ENCODE peak calls at places on chromosomes 11 and 22, in seven cellular contexts. One of them, this sample, is unnamed.

GRCh38 chr11:71214553-71215371 is 37.6 kb downstream of the SHANK2 start:
- DNase-seq in HEK293T: no peak
- DNase-seq in cardiac fibroblast: no peak
- DNase-seq in GM12865: no peak
- DNase-seq in DMS153: no peak
- DNase-seq in stimulated activated CD8-positive, alpha-beta memory T cell treated with anti-CD3 and anti-CD28 coated beads, Interleukin-15, amount 100 ng/mL, for 24 hours: no peak
- DNase-seq in CD4-positive, CD25-positive, alpha-beta regulatory T cell: no peak
- DNase-seq in this sample: no peak

GRCh38 chr11:111602865-111603632 is 800 bp downstream of the SIK2 start:
- DNase-seq in HEK293T: peak
- DNase-seq in cardiac fibroblast: peak
- DNase-seq in GM12865: peak
- DNase-seq in DMS153: no peak
- DNase-seq in stimulated activated CD8-positive, alpha-beta memory T cell treated with anti-CD3 and anti-CD28 coated beads, Interleukin-15, amount 100 ng/mL, for 24 hours: no peak
- DNase-seq in CD4-positive, CD25-positive, alpha-beta regulatory T cell: peak
- DNase-seq in this sample: peak

GRCh38 chr22:35930933-35931332 is 97.7 kb downstream of the RBFOX2 start:
- DNase-seq in HEK293T: peak
- DNase-seq in cardiac fibroblast: peak
- DNase-seq in GM12865: peak
- DNase-seq in DMS153: peak
- DNase-seq in stimulated activated CD8-positive, alpha-beta memory T cell treated with anti-CD3 and anti-CD28 coated beads, Interleukin-15, amount 100 ng/mL, for 24 hours: no peak
- DNase-seq in CD4-positive, CD25-positive, alpha-beta regulatory T cell: peak
- DNase-seq in this sample: peak

GRCh38 chr11:65648997-65649491 is 11.1 kb downstream of the SIPA1 start:
- DNase-seq in HEK293T: no peak
- DNase-seq in cardiac fibroblast: no peak
- DNase-seq in GM12865: no peak
- DNase-seq in DMS153: no peak
- DNase-seq in stimulated activated CD8-positive, alpha-beta memory T cell treated with anti-CD3 and anti-CD28 coated beads, Interleukin-15, amount 100 ng/mL, for 24 hours: no peak
- DNase-seq in CD4-positive, CD25-positive, alpha-beta regulatory T cell: no peak
- DNase-seq in this sample: no peak

GRCh38 chr22:20205964-20206708 is 55.3 kb upstream of the CCDC188 start:
- DNase-seq in HEK293T: peak
- DNase-seq in cardiac fibroblast: peak
- DNase-seq in GM12865: peak
- DNase-seq in DMS153: peak
- DNase-seq in stimulated activated CD8-positive, alpha-beta memory T cell treated with anti-CD3 and anti-CD28 coated beads, Interleukin-15, amount 100 ng/mL, for 24 hours: peak
- DNase-seq in CD4-positive, CD25-positive, alpha-beta regulatory T cell: peak
- DNase-seq in this sample: peak

GRCh38 chr11:8352852-8353505 is 89.3 kb upstream of the LMO1 start:
- DNase-seq in HEK293T: no peak
- DNase-seq in cardiac fibroblast: no peak
- DNase-seq in GM12865: no peak
- DNase-seq in DMS153: no peak
- DNase-seq in stimulated activated CD8-positive, alpha-beta memory T cell treated with anti-CD3 and anti-CD28 coated beads, Interleukin-15, amount 100 ng/mL, for 24 hours: no peak
- DNase-seq in CD4-positive, CD25-positive, alpha-beta regulatory T cell: no peak
- DNase-seq in this sample: no peak

GRCh38 chr22:46057206-46057605 is 80.2 kb upstream of the WNT7B start:
- DNase-seq in HEK293T: no peak
- DNase-seq in cardiac fibroblast: no peak
- DNase-seq in GM12865: no peak
- DNase-seq in DMS153: no peak
- DNase-seq in stimulated activated CD8-positive, alpha-beta memory T cell treated with anti-CD3 and anti-CD28 coated beads, Interleukin-15, amount 100 ng/mL, for 24 hours: no peak
- DNase-seq in CD4-positive, CD25-positive, alpha-beta regulatory T cell: no peak
- DNase-seq in this sample: no peak

GRCh38 chr11:130904380-130904779 is 11.9 kb downstream of the SNX19 start:
- DNase-seq in HEK293T: peak
- DNase-seq in cardiac fibroblast: no peak
- DNase-seq in GM12865: no peak
- DNase-seq in DMS153: no peak
- DNase-seq in stimulated activated CD8-positive, alpha-beta memory T cell treated with anti-CD3 and anti-CD28 coated beads, Interleukin-15, amount 100 ng/mL, for 24 hours: no peak
- DNase-seq in CD4-positive, CD25-positive, alpha-beta regulatory T cell: no peak
- DNase-seq in this sample: no peak

GRCh38 chr11:75475767-75476650 is 43.0 kb upstream of the KLHL35 start:
- DNase-seq in HEK293T: no peak
- DNase-seq in cardiac fibroblast: peak
- DNase-seq in GM12865: peak
- DNase-seq in DMS153: peak
- DNase-seq in stimulated activated CD8-positive, alpha-beta memory T cell treated with anti-CD3 and anti-CD28 coated beads, Interleukin-15, amount 100 ng/mL, for 24 hours: no peak
- DNase-seq in CD4-positive, CD25-positive, alpha-beta regulatory T cell: peak
- DNase-seq in this sample: peak

GRCh38 chr11:15213471-15214231 is 98.9 kb downstream of the INSC start:
- DNase-seq in HEK293T: no peak
- DNase-seq in cardiac fibroblast: no peak
- DNase-seq in GM12865: no peak
- DNase-seq in DMS153: no peak
- DNase-seq in stimulated activated CD8-positive, alpha-beta memory T cell treated with anti-CD3 and anti-CD28 coated beads, Interleukin-15, amount 100 ng/mL, for 24 hours: no peak
- DNase-seq in CD4-positive, CD25-positive, alpha-beta regulatory T cell: no peak
- DNase-seq in this sample: no peak

GRCh38 chr11:71999360-71999759 is 651 bp downstream of the IL18BP start:
- DNase-seq in HEK293T: no peak
- DNase-seq in cardiac fibroblast: peak
- DNase-seq in GM12865: no peak
- DNase-seq in DMS153: no peak
- DNase-seq in stimulated activated CD8-positive, alpha-beta memory T cell treated with anti-CD3 and anti-CD28 coated beads, Interleukin-15, amount 100 ng/mL, for 24 hours: no peak
- DNase-seq in CD4-positive, CD25-positive, alpha-beta regulatory T cell: no peak
- DNase-seq in this sample: no peak

GRCh38 chr22:34976886-34977285 is 89.1 kb upstream of the ISX start:
- DNase-seq in HEK293T: no peak
- DNase-seq in cardiac fibroblast: no peak
- DNase-seq in GM12865: no peak
- DNase-seq in DMS153: no peak
- DNase-seq in stimulated activated CD8-positive, alpha-beta memory T cell treated with anti-CD3 and anti-CD28 coated beads, Interleukin-15, amount 100 ng/mL, for 24 hours: no peak
- DNase-seq in CD4-positive, CD25-positive, alpha-beta regulatory T cell: no peak
- DNase-seq in this sample: no peak

GRCh38 chr11:14908214-14908880 is 16.3 kb upstream of the CYP2R1 start:
- DNase-seq in HEK293T: peak
- DNase-seq in cardiac fibroblast: peak
- DNase-seq in GM12865: peak
- DNase-seq in DMS153: peak
- DNase-seq in stimulated activated CD8-positive, alpha-beta memory T cell treated with anti-CD3 and anti-CD28 coated beads, Interleukin-15, amount 100 ng/mL, for 24 hours: no peak
- DNase-seq in CD4-positive, CD25-positive, alpha-beta regulatory T cell: peak
- DNase-seq in this sample: peak

GRCh38 chr11:131691558-131692041 is 321.2 kb downstream of the NTM start:
- DNase-seq in HEK293T: peak
- DNase-seq in cardiac fibroblast: peak
- DNase-seq in GM12865: peak
- DNase-seq in DMS153: peak
- DNase-seq in stimulated activated CD8-positive, alpha-beta memory T cell treated with anti-CD3 and anti-CD28 coated beads, Interleukin-15, amount 100 ng/mL, for 24 hours: no peak
- DNase-seq in CD4-positive, CD25-positive, alpha-beta regulatory T cell: peak
- DNase-seq in this sample: no peak

GRCh38 chr11:32033491-32033890 is 57.4 kb upstream of the RCN1 start:
- DNase-seq in HEK293T: no peak
- DNase-seq in cardiac fibroblast: peak
- DNase-seq in GM12865: no peak
- DNase-seq in DMS153: no peak
- DNase-seq in stimulated activated CD8-positive, alpha-beta memory T cell treated with anti-CD3 and anti-CD28 coated beads, Interleukin-15, amount 100 ng/mL, for 24 hours: no peak
- DNase-seq in CD4-positive, CD25-positive, alpha-beta regulatory T cell: no peak
- DNase-seq in this sample: no peak

GRCh38 chr11:112087212-112087611 is 539 bp downstream of the SDHD start:
- DNase-seq in HEK293T: peak
- DNase-seq in cardiac fibroblast: no peak
- DNase-seq in GM12865: peak
- DNase-seq in DMS153: no peak
- DNase-seq in stimulated activated CD8-positive, alpha-beta memory T cell treated with anti-CD3 and anti-CD28 coated beads, Interleukin-15, amount 100 ng/mL, for 24 hours: no peak
- DNase-seq in CD4-positive, CD25-positive, alpha-beta regulatory T cell: peak
- DNase-seq in this sample: no peak

GRCh38 chr11:665062-665706 is 28.1 kb downstream of the DRD4 start:
- DNase-seq in HEK293T: no peak
- DNase-seq in cardiac fibroblast: peak
- DNase-seq in GM12865: no peak
- DNase-seq in DMS153: no peak
- DNase-seq in stimulated activated CD8-positive, alpha-beta memory T cell treated with anti-CD3 and anti-CD28 coated beads, Interleukin-15, amount 100 ng/mL, for 24 hours: no peak
- DNase-seq in CD4-positive, CD25-positive, alpha-beta regulatory T cell: no peak
- DNase-seq in this sample: no peak

GRCh38 chr11:76629133-76629852 is 41.3 kb downstream of the LRRC32 start:
- DNase-seq in HEK293T: no peak
- DNase-seq in cardiac fibroblast: peak
- DNase-seq in GM12865: no peak
- DNase-seq in DMS153: no peak
- DNase-seq in stimulated activated CD8-positive, alpha-beta memory T cell treated with anti-CD3 and anti-CD28 coated beads, Interleukin-15, amount 100 ng/mL, for 24 hours: no peak
- DNase-seq in CD4-positive, CD25-positive, alpha-beta regulatory T cell: peak
- DNase-seq in this sample: no peak

GRCh38 chr11:72426758-72427157 is 7.6 kb downstream of the CLPB start:
- DNase-seq in HEK293T: no peak
- DNase-seq in cardiac fibroblast: no peak
- DNase-seq in GM12865: no peak
- DNase-seq in DMS153: no peak
- DNase-seq in stimulated activated CD8-positive, alpha-beta memory T cell treated with anti-CD3 and anti-CD28 coated beads, Interleukin-15, amount 100 ng/mL, for 24 hours: no peak
- DNase-seq in CD4-positive, CD25-positive, alpha-beta regulatory T cell: no peak
- DNase-seq in this sample: no peak

GRCh38 chr11:37748641-37749040 is 1150.6 kb upstream of the RAG2 start:
- DNase-seq in HEK293T: no peak
- DNase-seq in cardiac fibroblast: no peak
- DNase-seq in GM12865: no peak
- DNase-seq in DMS153: no peak
- DNase-seq in stimulated activated CD8-positive, alpha-beta memory T cell treated with anti-CD3 and anti-CD28 coated beads, Interleukin-15, amount 100 ng/mL, for 24 hours: no peak
- DNase-seq in CD4-positive, CD25-positive, alpha-beta regulatory T cell: no peak
- DNase-seq in this sample: no peak

GRCh38 chr11:80702264-80702663 is 1261.4 kb upstream of the TENM4 start:
- DNase-seq in HEK293T: no peak
- DNase-seq in cardiac fibroblast: no peak
- DNase-seq in GM12865: no peak
- DNase-seq in DMS153: no peak
- DNase-seq in stimulated activated CD8-positive, alpha-beta memory T cell treated with anti-CD3 and anti-CD28 coated beads, Interleukin-15, amount 100 ng/mL, for 24 hours: no peak
- DNase-seq in CD4-positive, CD25-positive, alpha-beta regulatory T cell: no peak
- DNase-seq in this sample: no peak

GRCh38 chr11:131464481-131464880 is 94.1 kb downstream of the NTM start:
- DNase-seq in HEK293T: no peak
- DNase-seq in cardiac fibroblast: no peak
- DNase-seq in GM12865: no peak
- DNase-seq in DMS153: no peak
- DNase-seq in stimulated activated CD8-positive, alpha-beta memory T cell treated with anti-CD3 and anti-CD28 coated beads, Interleukin-15, amount 100 ng/mL, for 24 hours: no peak
- DNase-seq in CD4-positive, CD25-positive, alpha-beta regulatory T cell: no peak
- DNase-seq in this sample: no peak

GRCh38 chr11:122755941-122756340 is 82.4 kb upstream of the CRTAM start:
- DNase-seq in HEK293T: no peak
- DNase-seq in cardiac fibroblast: no peak
- DNase-seq in GM12865: no peak
- DNase-seq in DMS153: no peak
- DNase-seq in stimulated activated CD8-positive, alpha-beta memory T cell treated with anti-CD3 and anti-CD28 coated beads, Interleukin-15, amount 100 ng/mL, for 24 hours: no peak
- DNase-seq in CD4-positive, CD25-positive, alpha-beta regulatory T cell: no peak
- DNase-seq in this sample: no peak

GRCh38 chr11:46281374-46281831 is 3.9 kb downstream of the CREB3L1 start:
- DNase-seq in HEK293T: no peak
- DNase-seq in cardiac fibroblast: peak
- DNase-seq in GM12865: no peak
- DNase-seq in DMS153: no peak
- DNase-seq in stimulated activated CD8-positive, alpha-beta memory T cell treated with anti-CD3 and anti-CD28 coated beads, Interleukin-15, amount 100 ng/mL, for 24 hours: no peak
- DNase-seq in CD4-positive, CD25-positive, alpha-beta regulatory T cell: no peak
- DNase-seq in this sample: no peak

GRCh38 chr11:113997473-113997872 is 22.6 kb downstream of the HTR3A start:
- DNase-seq in HEK293T: no peak
- DNase-seq in cardiac fibroblast: no peak
- DNase-seq in GM12865: no peak
- DNase-seq in DMS153: no peak
- DNase-seq in stimulated activated CD8-positive, alpha-beta memory T cell treated with anti-CD3 and anti-CD28 coated beads, Interleukin-15, amount 100 ng/mL, for 24 hours: no peak
- DNase-seq in CD4-positive, CD25-positive, alpha-beta regulatory T cell: no peak
- DNase-seq in this sample: no peak

This sample was measured in SHP77.